ENCODE peak calls at places on chromosomes 16 and 17, in eight cellular contexts. V, M, J, Y, L, F, R and G are unnamed samples.

GRCh38 chr16:3305109-3306068 is at the start of the genes TIGD7 and ZNF75A:
- DNase-seq in L (peak), R (peak), V (peak), F (no peak), Y (peak), M (peak), J (peak), G (peak)

GRCh38 chr17:50024808-50025207 is 29.8 kb upstream of the DLX3 start:
- DNase-seq in J (no peak), F (no peak), M (no peak), R (no peak), Y (no peak), L (no peak), V (no peak), G (no peak)

GRCh38 chr16:14510939-14511797 is 118.9 kb downstream of the PARN start:
- DNase-seq in F (no peak), R (no peak), J (no peak), Y (peak), M (peak), L (peak), V (no peak), G (no peak)

GRCh38 chr16:56356276-56357241 is 68.8 kb downstream of the AMFR start:
- DNase-seq in L (peak), V (peak), M (peak), Y (peak), F (peak), R (peak), J (peak), G (peak)

GRCh38 chr17:12386240-12386639 is 279.4 kb upstream of the MYOCD start:
- DNase-seq in R (no peak), F (no peak), L (no peak), M (no peak), Y (peak), J (no peak), V (no peak), G (no peak)

GRCh38 chr17:49337900-49338299 is 24.1 kb downstream of the ZNF652 start:
- DNase-seq in Y (no peak), V (no peak), M (no peak), J (no peak), F (no peak), L (no peak), R (no peak), G (no peak)

GRCh38 chr16:57609541-57610401 is 18.7 kb upstream of the ADGRG1 start:
- DNase-seq in J (peak), F (no peak), V (no peak), R (peak), Y (no peak), M (no peak), L (no peak), G (peak)

GRCh38 chr17:28270926-28271325 is 48.1 kb upstream of the TMEM97 start:
- DNase-seq in L (no peak), Y (no peak), R (peak), J (no peak), V (no peak), F (no peak), M (no peak), G (no peak)

GRCh38 chr16:86122681-86123342 is 223.8 kb downstream of the IRF8 start:
- DNase-seq in J (no peak), Y (no peak), M (no peak), R (peak), V (no peak), L (no peak), F (no peak), G (no peak)

GRCh38 chr17:62916684-62917571 is 49.1 kb upstream of the TANC2 start:
- DNase-seq in Y (no peak), M (no peak), R (peak), V (no peak), F (no peak), L (no peak), J (no peak), G (no peak)

GRCh38 chr16:24309222-24309905 is 53.2 kb downstream of the CACNG3 start:
- DNase-seq in V (no peak), J (no peak), L (no peak), M (peak), Y (no peak), F (peak), R (no peak), G (no peak)

GRCh38 chr17:4365628-4366311 is 705 bp downstream of the UBE2G1 start:
- DNase-seq in J (peak), V (peak), F (no peak), Y (no peak), L (no peak), R (peak), M (peak), G (peak)

GRCh38 chr16:27198451-27199234 is 4.7 kb upstream of the KDM8 start:
- DNase-seq in M (no peak), Y (no peak), J (no peak), F (no peak), L (no peak), V (no peak), R (no peak), G (peak)

GRCh38 chr16:3861808-3862451 is 18.6 kb downstream of the CREBBP start:
- DNase-seq in Y (no peak), F (no peak), V (no peak), M (no peak), L (no peak), J (no peak), R (no peak), G (peak)

GRCh38 chr17:39867891-39868553 is at the start of gene ZPBP2:
- DNase-seq in R (no peak), Y (no peak), F (no peak), M (no peak), V (no peak), J (no peak), L (no peak), G (no peak)

GRCh38 chr17:12958786-12959185 is 59.0 kb downstream of the ELAC2 start:
- DNase-seq in M (peak), J (no peak), L (no peak), F (no peak), R (no peak), Y (peak), V (no peak), G (no peak)

GRCh38 chr16:18979936-18980335 is 3.8 kb upstream of the TMC7 start:
- DNase-seq in J (no peak), M (no peak), L (no peak), Y (no peak), R (no peak), F (no peak), V (no peak), G (no peak)

GRCh38 chr16:50680556-50680893 is 587 bp downstream of the SNX20 start:
- DNase-seq in Y (no peak), M (no peak), L (no peak), F (no peak), J (no peak), R (no peak), V (no peak), G (no peak)

GRCh38 chr17:77466596-77467223 is 325.9 kb downstream of the SEC14L1 start:
- DNase-seq in J (no peak), Y (no peak), L (no peak), F (no peak), R (no peak), M (no peak), V (no peak), G (no peak)

GRCh38 chr17:62051053-62051452 is 14.0 kb downstream of the MED13 start:
- DNase-seq in F (no peak), L (no peak), M (no peak), Y (no peak), V (no peak), J (no peak), R (no peak), G (no peak)

GRCh38 chr17:47978324-47978723 is 7.4 kb downstream of the CDK5RAP3 start:
- DNase-seq in F (peak), M (peak), V (peak), L (no peak), J (peak), Y (peak), R (no peak), G (peak)

GRCh38 chr16:85057948-85058347 is 30.4 kb downstream of the KIAA0513 start:
- DNase-seq in F (no peak), M (no peak), L (no peak), Y (no peak), J (peak), V (no peak), R (no peak), G (peak)

GRCh38 chr17:81921996-81922565 is 4.1 kb upstream of the SIRT7 start:
- DNase-seq in V (no peak), J (no peak), Y (no peak), R (no peak), M (no peak), L (no peak), F (no peak), G (no peak)

GRCh38 chr17:14061666-14062560 is 7.4 kb upstream of the COX10 start:
- DNase-seq in V (no peak), J (no peak), Y (peak), R (no peak), L (peak), F (peak), M (peak), G (no peak)

GRCh38 chr16:85395207-85395912 is 217.8 kb upstream of the GSE1 start:
- DNase-seq in Y (peak), V (no peak), L (peak), F (peak), J (peak), R (no peak), M (peak), G (no peak)

GRCh38 chr16:3099732-3100499 is 822 bp upstream of the ZSCAN10 start:
- DNase-seq in J (peak), Y (peak), M (peak), L (peak), F (peak), V (peak), R (peak), G (peak)